ENCODE peak calls at places on chromosome 19, in nine cellular contexts. Q, O, L, E, V, S, Z, J and M are unnamed samples.

GRCh38 chr19:1882089-1882785 is 3.1 kb downstream of the ABHD17A start:
- DNase-seq in Q (no peak), O (no peak), L (no peak), E (no peak), V (peak), S (no peak), Z (no peak), J (no peak), M (no peak)

GRCh38 chr19:28294395-28294794 is 918.6 kb downstream of the UQCRFS1 start:
- DNase-seq in Q (no peak), O (no peak), L (peak), E (no peak), V (no peak), S (no peak), Z (no peak), J (no peak), M (peak)

GRCh38 chr19:38739440-38740251 is 4.6 kb downstream of the CAPN12 start:
- DNase-seq in Q (no peak), O (no peak), L (no peak), E (no peak), V (no peak), S (no peak), Z (no peak), J (no peak), M (no peak)

GRCh38 chr19:40416918-40417713 is 3.9 kb upstream of the PRX start:
- DNase-seq in Q (no peak), O (no peak), L (no peak), E (no peak), V (no peak), S (no peak), Z (peak), J (peak), M (no peak)

GRCh38 chr19:53951947-53952346 is 10.8 kb upstream of the CACNG8 start:
- DNase-seq in Q (no peak), O (no peak), L (no peak), E (no peak), V (no peak), S (no peak), Z (no peak), J (no peak), M (no peak)

GRCh38 chr19:33796164-33797100 is at the start of gene KCTD15:
- DNase-seq in Q (no peak), O (no peak), L (no peak), E (no peak), V (no peak), S (no peak), Z (no peak), J (no peak), M (peak)

GRCh38 chr19:3434630-3435553 is 45.4 kb downstream of the SMIM24 start:
- DNase-seq in Q (peak), O (peak), L (peak), E (peak), V (peak), S (peak), Z (peak), J (peak), M (peak)

GRCh38 chr19:5891938-5892771 is 11.4 kb downstream of the NDUFA11 start:
- DNase-seq in Q (no peak), O (no peak), L (no peak), E (no peak), V (no peak), S (no peak), Z (no peak), J (no peak), M (peak)

GRCh38 chr19:53333071-53333465 is 481 bp upstream of the ZNF845 start:
- DNase-seq in Q (no peak), O (no peak), L (no peak), E (no peak), V (peak), S (no peak), Z (peak), J (no peak), M (peak)